ENCODE peak calls at places on chromosomes 16 and 17, in seven cellular contexts. X is IMR-90, E is mesendoderm, V is mesenchymal stem cell, H is H9, J is H1, I is trophoblast cell. W is an unnamed sample.

GRCh38 chr17:55783684-55784245 is 32.9 kb downstream of the PCTP start:
- DNase-seq in X (no peak), E (peak), V (peak), H (peak), J (no peak), I (peak), W (no peak)

GRCh38 chr17:70552230-70552981 is 383.1 kb downstream of the KCNJ2 start:
- DNase-seq in X (peak), E (peak), V (peak), H (peak), J (no peak), I (peak), W (peak)

GRCh38 chr16:842061-842476 is 41.5 kb upstream of the GNG13 start:
- DNase-seq in X (peak), E (no peak), V (no peak), H (no peak), J (no peak), I (no peak), W (no peak)

GRCh38 chr16:11254913-11255736 is 879 bp downstream of the SOCS1 start:
- DNase-seq in X (peak), E (no peak), V (peak), H (no peak), J (no peak), I (peak), W (peak)

GRCh38 chr17:78745407-78746088 is 36.5 kb downstream of the CYTH1 start:
- DNase-seq in X (peak), E (no peak), V (peak), H (no peak), J (no peak), I (peak), W (peak)

GRCh38 chr17:63881935-63882601 is at the start of gene GH2:
- DNase-seq in X (peak), E (peak), V (peak), H (peak), J (no peak), I (peak), W (peak)

GRCh38 chr17:77810536-77810935 is 148.0 kb upstream of the TNRC6C start:
- DNase-seq in X (peak), E (peak), V (peak), H (peak), J (no peak), I (no peak), W (no peak)

GRCh38 chr16:65634291-65634690 is 512.4 kb upstream of the CDH11 start:
- DNase-seq in X (peak), E (no peak), V (peak), H (no peak), J (no peak), I (no peak), W (no peak)

GRCh38 chr17:48795444-48796162 is 21.4 kb downstream of the TTLL6 start:
- DNase-seq in X (peak), E (peak), V (peak), H (no peak), J (no peak), I (peak), W (no peak)

GRCh38 chr16:78461496-78461938 is 362.1 kb downstream of the WWOX start:
- DNase-seq in X (no peak), E (no peak), V (no peak), H (no peak), J (no peak), I (no peak), W (no peak)

GRCh38 chr17:7380321-7380720 is 568 bp upstream of the TNK1 start:
- DNase-seq in X (peak), E (peak), V (no peak), H (peak), J (no peak), I (peak), W (no peak)

GRCh38 chr17:71260366-71260765 is 860.5 kb upstream of the SOX9 start:
- DNase-seq in X (peak), E (no peak), V (peak), H (no peak), J (no peak), I (no peak), W (no peak)

GRCh38 chr16:25109643-25110042 is 1.9 kb upstream of the LCMT1 start:
- DNase-seq in X (peak), E (no peak), V (peak), H (no peak), J (no peak), I (peak), W (no peak)

GRCh38 chr17:44354582-44355309 is 8.9 kb downstream of the FAM171A2 start:
- DNase-seq in X (no peak), E (peak), V (no peak), H (peak), J (no peak), I (peak), W (peak)

GRCh38 chr17:75721463-75722011 is 278 bp downstream of the ITGB4 start:
- DNase-seq in X (no peak), E (no peak), V (no peak), H (no peak), J (no peak), I (no peak), W (no peak)
- H4K8ac ChIP-seq in X (no peak), E (no peak), V (no peak), H (no peak), J (peak), I (peak), W (peak)

GRCh38 chr17:57247261-57247660 is 9.1 kb upstream of the MSI2 start:
- DNase-seq in X (no peak), E (no peak), V (no peak), H (no peak), J (no peak), I (no peak), W (no peak)

GRCh38 chr17:57245786-57246185 is 10.5 kb upstream of the MSI2 start:
- DNase-seq in X (no peak), E (no peak), V (no peak), H (no peak), J (no peak), I (no peak), W (no peak)

GRCh38 chr17:57246257-57246656 is 10.1 kb upstream of the MSI2 start:
- DNase-seq in X (no peak), E (no peak), V (no peak), H (no peak), J (no peak), I (no peak), W (no peak)

GRCh38 chr17:57243171-57243622 is 13.1 kb upstream of the MSI2 start:
- DNase-seq in X (peak), E (peak), V (peak), H (peak), J (peak), I (peak), W (peak)

GRCh38 chr17:57242148-57242547 is 14.2 kb upstream of the MSI2 start:
- DNase-seq in X (no peak), E (no peak), V (peak), H (no peak), J (no peak), I (no peak), W (no peak)
- H4K8ac ChIP-seq in X (no peak), E (no peak), V (peak), H (no peak), J (no peak), I (no peak), W (no peak)

DNA sequence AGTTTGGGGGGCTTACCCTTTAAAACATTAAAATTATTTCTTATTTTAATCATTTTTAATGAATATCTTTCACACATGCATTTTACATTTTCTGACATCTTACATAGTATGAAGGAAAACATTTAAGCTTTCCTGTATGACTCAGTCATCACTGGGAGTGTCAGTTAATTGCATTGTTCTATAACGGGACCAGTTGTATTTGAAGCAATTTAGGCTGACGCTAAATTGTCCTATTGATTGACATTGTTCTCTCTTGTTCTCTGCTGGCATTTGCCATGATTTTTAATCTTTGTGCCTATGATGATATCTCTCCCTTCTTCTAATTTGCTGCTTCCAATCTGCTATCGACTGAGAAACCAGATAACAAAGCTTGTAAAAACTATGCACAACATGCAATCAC is 190.5 kb upstream of the PIRT start:
- DNase-seq in X (no peak), E (no peak), V (no peak), H (no peak), J (no peak), I (no peak), W (no peak)
- H4K8ac ChIP-seq in X (no peak), E (no peak), V (no peak), H (no peak), J (no peak), I (no peak), W (no peak)

DNA sequence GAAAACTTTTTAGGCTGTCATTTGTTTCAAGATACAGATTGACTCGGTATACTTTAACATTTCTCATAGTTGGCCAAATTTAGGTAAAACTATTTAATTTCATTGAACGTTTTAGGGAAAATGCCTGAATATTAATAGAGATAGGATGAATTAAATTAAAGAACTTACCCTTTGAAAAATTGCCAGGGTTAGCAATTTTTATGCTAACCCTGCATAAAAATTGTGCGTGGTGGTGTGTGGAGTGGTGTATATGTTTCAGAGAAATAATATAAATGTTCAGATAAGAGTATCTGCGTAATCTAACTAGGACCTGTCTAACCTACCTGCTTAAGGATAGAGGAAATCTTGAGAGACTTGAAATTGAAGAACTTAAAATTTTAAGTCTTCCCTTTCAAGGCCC is 21.4 kb downstream of the NF1 start:
- DNase-seq in X (no peak), E (no peak), V (no peak), H (no peak), J (no peak), I (no peak), W (no peak)
- H4K8ac ChIP-seq in X (no peak), E (no peak), V (no peak), H (no peak), J (no peak), I (no peak), W (no peak)

DNA sequence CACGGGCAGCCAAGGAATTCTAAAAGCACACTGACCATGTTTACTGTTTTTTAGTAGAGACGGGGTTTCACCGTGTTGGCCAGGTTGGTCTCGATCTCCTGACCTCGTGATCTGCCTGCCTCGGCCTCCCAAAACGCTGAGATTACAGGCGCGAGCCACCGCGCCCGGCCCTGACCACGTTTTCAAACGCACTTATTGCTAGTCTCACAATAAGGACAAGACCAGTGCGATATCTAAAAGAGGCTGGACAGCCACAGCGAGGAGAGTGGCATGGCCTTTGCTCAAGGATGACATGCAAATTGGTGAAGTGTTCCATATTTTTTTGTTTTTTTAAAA is 35.0 kb upstream of the CLEC18B start:
- DNase-seq in X (no peak), E (no peak), V (no peak), H (no peak), J (no peak), I (no peak), W (no peak)
- H4K8ac ChIP-seq in X (no peak), E (no peak), V (no peak), H (no peak), J (no peak), I (no peak), W (no peak)

DNA sequence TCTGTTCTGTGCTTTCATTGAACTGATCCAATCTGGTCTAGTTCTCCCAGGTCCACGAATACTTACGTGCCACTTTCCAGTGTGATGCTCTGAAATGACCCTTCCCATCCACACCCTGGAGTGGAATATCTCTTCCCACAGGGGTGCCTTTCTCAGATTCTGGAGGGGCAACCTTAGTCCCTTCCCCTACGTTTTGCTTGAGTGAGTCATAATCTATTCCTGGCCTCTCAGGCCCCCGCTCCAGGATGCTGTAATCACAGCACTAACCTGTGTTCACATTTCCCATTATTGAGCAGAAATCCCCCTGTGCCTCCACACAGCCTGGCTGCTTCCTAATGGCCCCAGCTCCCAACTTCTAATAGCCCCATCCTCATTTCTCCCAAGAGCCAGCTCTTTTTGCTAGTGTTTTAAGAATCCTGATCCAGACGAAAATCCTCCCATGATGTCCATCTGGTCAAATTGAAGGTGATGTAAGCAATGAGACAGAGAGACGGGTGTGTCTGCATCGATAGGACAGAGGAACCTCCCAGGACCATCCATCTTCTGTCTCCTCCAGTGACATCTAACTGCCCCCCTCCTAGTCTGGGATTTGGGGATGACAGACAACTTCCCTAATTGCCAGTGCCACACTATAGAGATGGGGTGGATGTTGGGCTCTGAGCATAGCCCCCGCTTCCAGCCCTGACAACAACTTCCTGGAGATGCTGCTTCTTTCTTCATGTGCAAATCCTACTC is 164.0 kb upstream of the MAF start:
- DNase-seq in X (no peak), E (no peak), V (no peak), H (no peak), J (no peak), I (no peak), W (no peak)
- H4K8ac ChIP-seq in X (no peak), E (no peak), V (no peak), H (no peak), J (no peak), I (no peak), W (no peak)

DNA sequence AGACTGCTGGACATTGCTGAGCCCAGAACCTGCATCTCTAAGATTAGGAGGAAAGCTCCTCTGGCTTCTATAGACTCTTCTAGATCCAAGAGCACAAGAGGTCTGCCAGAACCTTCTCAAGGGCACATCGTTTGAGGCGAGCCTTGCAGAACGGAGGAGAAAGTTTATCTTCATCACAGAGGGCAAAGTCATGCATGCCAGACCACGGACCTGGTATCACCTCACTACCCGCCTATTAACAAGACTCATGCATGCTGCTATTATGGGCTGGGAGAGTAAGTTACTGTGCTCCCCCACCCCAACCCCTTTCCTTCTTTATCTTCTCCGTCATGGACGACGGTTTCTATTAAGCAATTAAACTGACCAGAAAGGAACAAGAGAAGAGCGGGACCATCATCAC is 23.3 kb downstream of the MYH11 start:
- DNase-seq in X (no peak), E (no peak), V (no peak), H (no peak), J (no peak), I (no peak), W (no peak)
- H4K8ac ChIP-seq in X (no peak), E (no peak), V (no peak), H (no peak), J (no peak), I (no peak), W (no peak)

GRCh38 chr16:14089283-14089823 is 18.2 kb downstream of the MRTFB start:
- DNase-seq in X (no peak), E (no peak), V (no peak), H (no peak), J (no peak), I (no peak), W (no peak)
- H4K8ac ChIP-seq in X (no peak), E (no peak), V (no peak), H (no peak), J (no peak), I (no peak), W (no peak)

DNA sequence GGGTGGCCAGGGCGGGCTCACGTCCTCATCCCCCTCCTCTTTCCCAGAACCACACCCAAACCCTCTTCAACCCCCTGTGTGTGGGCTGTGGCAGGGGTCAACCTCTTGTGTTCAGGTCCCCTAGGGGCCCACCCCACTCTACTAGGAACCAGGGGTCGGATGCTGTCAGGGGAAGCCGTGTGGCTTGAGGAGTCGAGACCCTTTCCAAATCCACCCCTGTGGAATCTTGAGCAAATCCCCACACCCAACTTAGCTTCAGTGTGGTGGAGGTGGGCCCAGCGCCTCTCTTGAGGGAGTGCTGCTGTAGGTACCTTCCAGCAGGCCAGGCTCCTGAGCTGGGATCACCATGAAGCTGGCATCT is 121.5 kb downstream of the MRM1 start:
- DNase-seq in X (no peak), E (no peak), V (no peak), H (no peak), J (no peak), I (no peak), W (no peak)
- H4K8ac ChIP-seq in X (no peak), E (no peak), V (peak), H (no peak), J (no peak), I (no peak), W (peak)

GRCh38 chr16:30088832-30089624 is 2.7 kb downstream of the TBX6 start:
- DNase-seq in X (no peak), E (peak), V (no peak), H (no peak), J (no peak), I (no peak), W (no peak)

GRCh38 chr16:30092373-30093010 is 768 bp upstream of the TBX6 start:
- DNase-seq in X (peak), E (peak), V (peak), H (peak), J (no peak), I (peak), W (peak)

GRCh38 chr16:30088237-30088831 is 3.4 kb downstream of the TBX6 start:
- DNase-seq in X (no peak), E (no peak), V (no peak), H (no peak), J (no peak), I (no peak), W (no peak)

GRCh38 chr16:30091474-30092372 is at the start of gene TBX6:
- DNase-seq in X (peak), E (peak), V (peak), H (peak), J (peak), I (peak), W (peak)

DNA sequence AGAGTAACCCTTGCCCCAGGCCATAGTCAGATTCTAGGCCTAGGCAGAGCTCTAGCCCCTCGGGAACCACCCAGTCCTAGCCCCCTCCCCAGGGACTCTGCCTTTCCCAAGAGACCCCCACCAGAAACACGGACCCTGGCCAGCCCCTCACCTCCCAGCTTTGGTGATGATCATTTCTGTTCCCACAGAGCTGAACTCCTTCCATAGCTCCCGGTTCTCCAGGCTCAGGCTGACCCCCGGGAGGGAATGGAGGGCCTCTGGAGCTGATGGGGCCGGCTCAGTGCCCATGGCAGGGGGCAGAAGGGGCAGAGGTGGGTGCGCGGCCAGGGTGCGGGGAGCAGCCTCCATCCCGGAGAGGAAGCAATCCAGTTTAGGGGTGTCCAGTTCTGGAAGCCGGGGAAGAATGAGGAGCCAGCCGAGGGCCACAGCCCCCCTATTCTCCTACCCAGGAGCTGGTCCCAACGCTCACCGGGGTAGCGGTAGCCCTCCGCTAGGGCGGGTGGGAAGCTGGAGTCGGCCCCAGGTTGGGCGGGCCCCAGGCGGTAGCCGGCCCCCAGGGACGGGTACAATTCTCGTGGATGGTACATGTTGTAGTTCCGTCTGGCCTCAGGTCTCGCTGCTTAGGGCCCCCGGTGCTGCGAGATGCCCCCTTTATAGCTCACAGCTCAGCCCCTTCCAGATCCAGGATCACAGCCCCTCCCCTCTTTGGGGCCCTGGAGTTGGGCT is 954 bp downstream of the TBX6 start:
- DNase-seq in X (no peak), E (no peak), V (no peak), H (no peak), J (no peak), I (no peak), W (no peak)
- H4K8ac ChIP-seq in X (no peak), E (no peak), V (peak), H (no peak), J (no peak), I (peak), W (peak)